ENCODE peak calls at places on chromosomes 6 and 20, in ten cellular contexts. A is lung microvascular endothelial cell; C is amygdala; X is Caco-2; W is cardiac septum; D is activated gamma-delta T cell treated with Interleukin-2 at 50 U/mL for 16 hours; I is ELR; U is head of caudate nucleus; Q is stimulated activated effector memory CD8-positive, alpha-beta T cell treated with anti-CD3 and anti-CD28 coated beads, Interleukin-12 subunit alpha, Interleukin-12 subunit beta, amount 100 ng/mL, for 72 hours; Y is brain microvascular endothelial cell. M is an unnamed sample.

GRCh38 chr20:46367967-46368901 is 38.2 kb downstream of the ELMO2 start:
- DNase-seq in W (no peak), X (no peak), D (no peak), Y (no peak), C (no peak), I (peak), Q (no peak), U (no peak), A (no peak), M (no peak)

GRCh38 chr20:10309326-10309725 is 90.7 kb downstream of the SNAP25 start:
- DNase-seq in U (no peak), C (no peak), I (peak), D (no peak), Q (no peak), X (no peak), A (peak), W (no peak), Y (peak), M (no peak)

GRCh38 chr20:33977535-33977934 is 16.2 kb upstream of the RALY start:
- DNase-seq in Y (no peak), W (no peak), D (no peak), X (no peak), A (no peak), U (no peak), C (no peak), I (no peak), Q (no peak), M (no peak)

GRCh38 chr6:63802606-63803206 is 167.1 kb downstream of the PHF3 start:
- DNase-seq in W (no peak), I (peak), D (no peak), A (peak), X (no peak), Y (peak), U (peak), C (no peak), Q (no peak), M (no peak)

GRCh38 chr6:26554669-26555504 is 16.7 kb downstream of the HMGN4 start:
- DNase-seq in Q (no peak), C (no peak), Y (peak), U (peak), A (peak), I (peak), D (peak), W (no peak), X (peak), M (no peak)

GRCh38 chr6:53524455-53524815 is 20.5 kb downstream of the GCLC start:
- DNase-seq in Q (no peak), Y (peak), W (no peak), X (no peak), I (peak), A (peak), U (no peak), D (no peak), C (no peak), M (no peak)

GRCh38 chr20:39213476-39214145 is 251.5 kb downstream of the DHX35 start:
- DNase-seq in X (no peak), D (no peak), C (no peak), W (no peak), Y (no peak), A (no peak), U (no peak), Q (no peak), I (no peak), M (no peak)

GRCh38 chr20:41524980-41525613 is 93.1 kb downstream of the CHD6 start:
- DNase-seq in W (peak), Y (peak), C (peak), Q (no peak), X (no peak), D (no peak), A (peak), U (peak), I (peak), M (peak)

GRCh38 chr20:44010162-44010704 is 95.6 kb downstream of the TOX2 start:
- DNase-seq in I (no peak), W (no peak), U (no peak), C (no peak), Q (no peak), Y (no peak), D (no peak), A (no peak), X (no peak), M (no peak)

GRCh38 chr6:33696538-33697518 is 14.7 kb downstream of the UQCC2 start:
- DNase-seq in W (no peak), Y (no peak), I (peak), U (peak), A (peak), C (no peak), Q (no peak), D (peak), X (no peak), M (no peak)

GRCh38 chr20:44711237-44711636 is 3.9 kb upstream of the CCN5 start:
- DNase-seq in Y (no peak), I (no peak), W (no peak), C (no peak), D (no peak), A (no peak), Q (no peak), X (no peak), U (no peak), M (no peak)

GRCh38 chr6:73513496-73513854 is 7.4 kb downstream of the EEF1A1 start:
- DNase-seq in C (no peak), I (peak), U (no peak), A (no peak), W (no peak), Q (no peak), X (no peak), D (no peak), Y (no peak), M (no peak)

GRCh38 chr20:55684578-55684977 is 320.7 kb downstream of the CBLN4 start:
- DNase-seq in Q (no peak), W (no peak), U (no peak), X (no peak), A (no peak), I (no peak), Y (no peak), D (no peak), C (no peak), M (no peak)

GRCh38 chr6:134230087-134230717 is 87.7 kb downstream of the SGK1 start:
- DNase-seq in W (peak), Y (no peak), Q (no peak), X (no peak), I (no peak), C (no peak), D (no peak), A (peak), U (peak), M (no peak)